ENCODE peak calls at places on chromosomes 11 and 22, in six cellular contexts. Q, V, U, N, K and T are unnamed samples.
A peak's percentile ranks its signal among the peaks of the same experiment; 100 is the strongest.

GRCh38 chr11:9332655-9333054 is 18.3 kb upstream of the TMEM41B start:
- DNase-seq in Q (no peak), V (no peak), U (no peak), N (no peak), K (no peak), T (no peak)

GRCh38 chr22:29351042-29351441 is 35.5 kb upstream of the RASL10A start:
- DNase-seq in Q (no peak), V (no peak), U (no peak), N (no peak), K (no peak), T (no peak)

GRCh38 chr11:88383446-88383845 is 45.9 kb upstream of the CTSC start:
- DNase-seq in Q (no peak), V (no peak), U (no peak), N (no peak), K (no peak), T (no peak)

GRCh38 chr11:9179141-9179540 is 86.0 kb downstream of the DENND5A start:
- DNase-seq in Q (no peak), V (no peak), U (no peak), N (peak; percentile 85), K (no peak), T (no peak)

GRCh38 chr11:35178862-35179261 is 39.9 kb downstream of the CD44 start:
- DNase-seq in Q (no peak), V (peak; percentile 35), U (no peak), N (no peak), K (no peak), T (peak; percentile 65)

GRCh38 chr11:133803026-133803425 is 42.3 kb downstream of the SPATA19 start:
- DNase-seq in Q (no peak), V (no peak), U (no peak), N (no peak), K (no peak), T (no peak)

GRCh38 chr22:35102663-35103062 is 36.7 kb downstream of the ISX start:
- DNase-seq in Q (peak; percentile 53), V (peak; percentile 2), U (peak; percentile 72), N (peak; percentile 90), K (no peak), T (no peak)

GRCh38 chr22:46011627-46012181 is 34.7 kb upstream of the WNT7B start:
- DNase-seq in Q (no peak), V (no peak), U (no peak), N (no peak), K (no peak), T (no peak)

GRCh38 chr11:118174006-118174567 is 2.4 kb downstream of the SCN2B start:
- DNase-seq in Q (no peak), V (no peak), U (no peak), N (no peak), K (no peak), T (no peak)

GRCh38 chr22:40107756-40108437 is 69.8 kb upstream of the TNRC6B start:
- DNase-seq in Q (no peak), V (peak; percentile 12), U (no peak), N (peak; percentile 11), K (no peak), T (peak; percentile 12)

GRCh38 chr22:36017661-36018091 is 10.9 kb downstream of the RBFOX2 start:
- DNase-seq in Q (no peak), V (no peak), U (no peak), N (peak; percentile 61), K (no peak), T (no peak)

GRCh38 chr11:110491577-110492352 is 62.0 kb downstream of the FDX1 start:
- DNase-seq in Q (no peak), V (no peak), U (no peak), N (peak; percentile 56), K (no peak), T (no peak)

GRCh38 chr11:69638941-69639681 is 1.8 kb upstream of the CCND1 start:
- DNase-seq in Q (peak; percentile 95), V (peak; percentile 97), U (peak; percentile 98), N (peak; percentile 99), K (peak; percentile 95), T (peak; percentile 97)

GRCh38 chr11:37712246-37712645 is 1114.2 kb upstream of the RAG2 start:
- DNase-seq in Q (no peak), V (peak; percentile 6), U (peak; percentile 41), N (peak; percentile 70), K (peak; percentile 14), T (peak; percentile 12)

GRCh38 chr11:118343981-118344521 is at the start of gene CD3G:
- DNase-seq in Q (no peak), V (no peak), U (no peak), N (no peak), K (no peak), T (no peak)

GRCh38 chr22:45101828-45102227 is 61.9 kb upstream of the NUP50 start:
- DNase-seq in Q (no peak), V (peak; percentile 72), U (peak; percentile 85), N (peak; percentile 83), K (no peak), T (peak; percentile 56)

GRCh38 chr11:34067383-34068065 is 16.0 kb downstream of the CAPRIN1 start:
- DNase-seq in Q (no peak), V (no peak), U (no peak), N (no peak), K (no peak), T (no peak)

DNA sequence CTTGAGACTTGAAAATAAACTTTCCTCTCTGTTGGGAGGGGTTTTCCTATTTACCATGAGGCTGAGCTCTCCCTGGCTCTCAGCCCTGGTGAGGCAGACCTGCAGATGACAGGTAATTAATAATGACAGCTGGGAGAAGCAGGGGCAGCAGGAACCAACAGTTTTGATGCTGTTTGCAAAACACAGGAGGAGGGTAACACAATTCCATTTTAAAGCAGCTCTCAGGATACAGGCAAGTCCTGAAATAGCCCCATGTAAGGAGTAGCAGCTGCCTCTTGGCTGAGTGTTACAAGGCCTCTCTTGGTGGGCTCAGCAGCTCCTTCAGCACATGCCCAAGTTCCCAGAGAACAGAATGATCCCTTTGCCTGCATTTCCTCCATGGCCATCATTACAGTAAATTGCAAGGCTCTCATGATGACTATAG is 13.3 kb downstream of the PARVA start:
- DNase-seq in Q (no peak), V (no peak), U (no peak), N (no peak), K (no peak), T (no peak)
- H3K4me1 ChIP-seq in Q (no peaks in the 10 kb centered on the region), V (peaks cover 38% of the 10 kb centered on the region), U (no peaks in the 10 kb centered on the region), N (peaks cover 6% of the 10 kb centered on the region), K (peaks cover 8% of the 10 kb centered on the region), T (peaks cover 12% of the 10 kb centered on the region)

DNA sequence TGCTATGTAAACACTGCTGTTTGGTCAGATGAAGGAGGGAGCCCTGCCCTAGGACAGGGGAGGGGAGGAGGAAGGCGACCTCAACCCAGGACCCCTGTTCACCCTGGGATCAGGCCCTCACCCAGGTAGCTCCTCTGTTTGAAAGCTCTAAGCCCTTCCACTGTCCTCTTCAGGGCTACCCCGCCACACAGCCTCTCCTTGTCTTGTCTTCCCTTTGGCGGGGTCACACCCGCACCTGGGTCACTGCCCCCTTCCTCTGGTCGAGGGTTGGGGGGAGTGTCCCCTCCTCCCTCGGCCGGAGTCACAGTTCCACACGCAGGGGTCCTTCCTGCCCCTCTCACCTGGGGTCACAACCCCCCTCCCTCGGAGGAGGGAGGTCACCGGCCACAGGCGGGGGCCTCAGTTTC is 463 bp upstream of the PTPMT1 start:
- DNase-seq in Q (no peak), V (no peak), U (no peak), N (no peak), K (no peak), T (no peak)
- H2AK5ac ChIP-seq in Q (no peak overlapping the region), V (peak overlapping the region; percentile 37), U (no peak overlapping the region), N (peak overlapping the region; percentile 82), K (peak overlapping the region; percentile 6), T (no peak overlapping the region)

GRCh38 chr11:12634329-12634728 is 39.9 kb upstream of the TEAD1 start:
- DNase-seq in Q (no peak), V (no peak), U (no peak), N (no peak), K (no peak), T (no peak)
- H2BK15ac ChIP-seq in Q (no peak overlapping the region), V (no peak overlapping the region), U (no peak overlapping the region), N (no peak overlapping the region), K (no peak overlapping the region), T (no peak overlapping the region)

GRCh38 chr11:44613081-44613628 is 47.7 kb downstream of the CD82 start:
- DNase-seq in Q (no peak), V (no peak), U (no peak), N (no peak), K (no peak), T (no peak)
- H3K4me1 ChIP-seq in Q (peaks cover 2% of the 10 kb centered on the region), V (peaks cover 12% of the 10 kb centered on the region), U (no peaks in the 10 kb centered on the region), N (no peaks in the 10 kb centered on the region), K (peaks cover 5% of the 10 kb centered on the region), T (peaks cover 30% of the 10 kb centered on the region)

DNA sequence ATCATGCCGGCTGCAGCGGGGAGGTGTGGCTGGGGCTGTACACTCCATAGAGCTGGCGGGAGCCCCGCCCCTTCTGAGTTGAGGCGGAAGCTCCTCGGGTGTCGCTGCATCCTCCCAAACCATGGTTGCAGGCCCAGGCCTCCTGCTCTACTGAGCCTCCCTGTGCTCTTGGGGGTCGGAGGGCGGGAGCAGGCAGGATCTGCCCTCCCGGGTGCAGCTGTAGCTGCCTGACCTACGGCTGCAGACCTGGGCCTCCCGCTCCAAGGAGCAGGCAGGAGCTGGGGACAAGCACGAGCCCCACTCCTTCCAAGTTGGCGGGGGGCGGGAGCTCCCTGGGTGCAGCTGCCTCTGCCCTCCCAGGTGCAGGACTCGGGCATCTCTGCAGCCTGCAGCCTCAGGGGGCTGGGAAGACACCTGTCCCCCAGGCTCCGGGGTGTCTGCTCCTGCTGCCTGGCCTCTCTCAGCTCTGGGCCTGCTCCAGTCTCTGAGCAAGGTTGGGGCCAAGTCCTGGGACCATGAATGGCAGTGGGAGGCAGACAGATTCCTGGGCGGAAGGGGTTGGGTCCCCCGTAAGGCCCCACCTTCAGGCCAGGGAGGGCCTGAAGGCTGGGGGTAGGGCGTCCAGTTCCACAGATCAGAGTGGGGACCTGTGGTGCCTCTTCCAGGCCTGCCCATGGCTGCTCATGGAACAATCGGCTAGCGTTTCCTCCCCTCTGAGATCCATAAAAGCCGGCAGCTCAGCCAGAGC is 46.4 kb upstream of the SC5D start:
- DNase-seq in Q (no peak), V (no peak), U (peak; percentile 82), N (no peak), K (no peak), T (no peak)
- H2AK5ac ChIP-seq in Q (peak overlapping the region; percentile 19), V (no peak overlapping the region), U (no peak overlapping the region), N (no peak overlapping the region), K (no peak overlapping the region), T (no peak overlapping the region)

DNA sequence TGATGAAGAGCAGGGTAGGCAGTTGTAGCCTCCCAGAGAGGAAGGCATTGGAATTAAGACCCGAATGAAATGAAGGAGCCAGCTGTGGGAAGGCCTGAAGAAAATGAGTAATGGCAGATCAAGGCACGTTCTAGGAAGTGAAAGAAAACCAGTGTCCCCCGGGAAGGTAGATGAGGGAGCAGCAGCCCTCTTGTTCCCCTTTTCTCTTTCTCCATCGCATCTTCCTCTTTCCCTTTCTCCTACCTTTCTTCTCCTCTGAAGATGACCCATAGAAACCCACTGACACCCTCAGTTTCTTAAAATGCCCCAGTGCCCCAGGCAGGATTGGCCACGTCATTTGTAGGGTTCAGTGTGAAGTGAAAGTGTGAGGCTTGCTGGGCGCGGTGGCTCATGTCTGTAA is 172.6 kb upstream of the SEZ6L start:
- DNase-seq in Q (no peak), V (no peak), U (no peak), N (no peak), K (no peak), T (no peak)
- H2BK15ac ChIP-seq in Q (no peak overlapping the region), V (no peak overlapping the region), U (no peak overlapping the region), N (no peak overlapping the region), K (no peak overlapping the region), T (no peak overlapping the region)

GRCh38 chr11:77083553-77084245 is 16.9 kb downstream of the CAPN5 start:
- DNase-seq in Q (no peak), V (no peak), U (no peak), N (no peak), K (no peak), T (no peak)
- H3K4me1 ChIP-seq in Q (no peaks in the 10 kb centered on the region), V (peaks cover 15% of the 10 kb centered on the region), U (no peaks in the 10 kb centered on the region), N (peaks cover 3% of the 10 kb centered on the region), K (peaks cover 2% of the 10 kb centered on the region), T (peaks cover 14% of the 10 kb centered on the region)